ENCODE peak calls at places on chromosome 12, in eight cellular contexts. L, J, G, U, X, I, N and M are unnamed samples.

GRCh38 chr12:13208533-13209278 is 12.2 kb downstream of the EMP1 start:
- DNase-seq in L (no peak), J (no peak), G (no peak), U (no peak), X (no peak), I (peak), N (no peak), M (no peak)

GRCh38 chr12:92593734-92594402 is 108.9 kb upstream of the PLEKHG7 start:
- DNase-seq in L (no peak), J (no peak), G (no peak), U (peak), X (peak), I (peak), N (peak), M (no peak)

GRCh38 chr12:53660064-53660463 is 15.8 kb downstream of the ATP5MC2 start:
- DNase-seq in L (no peak), J (no peak), G (no peak), U (no peak), X (peak), I (no peak), N (no peak), M (no peak)

GRCh38 chr12:121770388-121770787 is 23.1 kb downstream of the RHOF start:
- DNase-seq in L (no peak), J (no peak), G (no peak), U (no peak), X (no peak), I (no peak), N (no peak), M (no peak)

GRCh38 chr12:13121568-13121967 is 18.1 kb upstream of the GSG1 start:
- DNase-seq in L (no peak), J (no peak), G (no peak), U (no peak), X (no peak), I (no peak), N (no peak), M (no peak)

GRCh38 chr12:91574391-91574790 is 391.8 kb upstream of the DCN start:
- DNase-seq in L (no peak), J (no peak), G (no peak), U (no peak), X (no peak), I (no peak), N (no peak), M (no peak)

GRCh38 chr12:21881950-21882349 is 59.3 kb downstream of the ABCC9 start:
- DNase-seq in L (no peak), J (no peak), G (no peak), U (no peak), X (peak), I (no peak), N (no peak), M (no peak)

GRCh38 chr12:85733441-85733840 is 102.8 kb downstream of the RASSF9 start:
- DNase-seq in L (no peak), J (no peak), G (no peak), U (no peak), X (no peak), I (peak), N (no peak), M (no peak)

GRCh38 chr12:85866929-85867776 is 6.9 kb upstream of the NTS start:
- DNase-seq in L (peak), J (peak), G (no peak), U (no peak), X (no peak), I (peak), N (no peak), M (peak)

GRCh38 chr12:71312767-71313375 is 126.7 kb upstream of the LGR5 start:
- DNase-seq in L (no peak), J (no peak), G (no peak), U (no peak), X (no peak), I (peak), N (no peak), M (no peak)

GRCh38 chr12:98332626-98333025 is 182.8 kb upstream of the TMPO start:
- DNase-seq in L (no peak), J (no peak), G (no peak), U (no peak), X (no peak), I (no peak), N (no peak), M (no peak)

GRCh38 chr12:3726455-3726854 is 26.5 kb downstream of the CRACR2A start:
- DNase-seq in L (no peak), J (no peak), G (no peak), U (no peak), X (no peak), I (no peak), N (no peak), M (no peak)

GRCh38 chr12:82835217-82835616 is 148.5 kb downstream of the TMTC2 start:
- DNase-seq in L (no peak), J (no peak), G (no peak), U (no peak), X (no peak), I (peak), N (no peak), M (no peak)

GRCh38 chr12:108295631-108296030 is 43.5 kb downstream of the CMKLR1 start:
- DNase-seq in L (no peak), J (no peak), G (peak), U (no peak), X (no peak), I (no peak), N (no peak), M (no peak)

GRCh38 chr12:47811070-47811391 is 8.7 kb downstream of the HDAC7 start:
- DNase-seq in L (no peak), J (no peak), G (no peak), U (no peak), X (no peak), I (no peak), N (no peak), M (no peak)

GRCh38 chr12:64608901-64609542 is 1.3 kb upstream of the RASSF3 start:
- DNase-seq in L (no peak), J (no peak), G (peak), U (peak), X (no peak), I (peak), N (no peak), M (no peak)